ENCODE peak calls at places on chromosomes 5 and 9, in ten cellular contexts. T is cardiac septum; I is left ventricle myocardium inferior; J is SW480; U is effector memory CD4-positive, alpha-beta T cell; W is Ammon's horn; N is RWPE1; B is kidney epithelial cell; X is fibroblast of lung; Z is activated CD4-positive, alpha-beta T cell treated with anti-CD3 and anti-CD28 coated beads for 36 hours. S is an unnamed sample.

GRCh38 chr5:43014522-43014921 is 25.6 kb downstream of the ANXA2R start:
- DNase-seq in Z (no peak), I (no peak), T (no peak), U (no peak), N (no peak), X (no peak), W (no peak), J (no peak), B (no peak), S (no peak)

GRCh38 chr9:26945591-26945990 is 1.5 kb downstream of the PLAA start:
- DNase-seq in Z (no peak), J (no peak), W (no peak), X (no peak), B (no peak), I (no peak), N (no peak), U (no peak), T (no peak), S (no peak)

GRCh38 chr9:117335797-117336435 is 78.9 kb downstream of the ASTN2 start:
- DNase-seq in T (no peak), N (no peak), Z (no peak), U (no peak), B (no peak), J (no peak), I (no peak), W (no peak), X (no peak), S (no peak)

GRCh38 chr5:157563373-157564148 is 12.0 kb downstream of the ADAM19 start:
- DNase-seq in B (no peak), T (no peak), X (peak; percentile 99), Z (no peak), U (no peak), W (no peak), I (no peak), J (no peak), N (no peak), S (no peak)

GRCh38 chr5:154860123-154860522 is 1.7 kb downstream of the CNOT8 start:
- DNase-seq in B (no peak), N (no peak), U (no peak), I (no peak), W (no peak), X (peak; percentile 63), T (no peak), Z (peak; percentile 57), J (no peak), S (no peak)

GRCh38 chr5:118956727-118957126 is 31.6 kb downstream of the DTWD2 start:
- DNase-seq in T (no peak), N (peak; percentile 16), J (peak; percentile 43), W (no peak), B (no peak), U (no peak), X (no peak), Z (no peak), I (no peak), S (peak; percentile 50)

GRCh38 chr9:130936285-130937117 is 2.5 kb downstream of the FIBCD1 start:
- DNase-seq in X (peak; percentile 76), U (no peak), B (no peak), N (peak; percentile 72), W (peak; percentile 39), J (peak; percentile 53), Z (no peak), I (no peak), T (no peak), S (peak; percentile 78)

GRCh38 chr5:40405985-40406384 is 273.7 kb upstream of the PTGER4 start:
- DNase-seq in I (no peak), J (no peak), W (no peak), U (no peak), X (no peak), N (no peak), T (no peak), Z (no peak), B (no peak), S (no peak)

GRCh38 chr9:6955251-6955921 is 197.6 kb downstream of the KDM4C start:
- DNase-seq in U (no peak), B (no peak), T (no peak), J (peak; percentile 91), X (peak; percentile 88), I (no peak), W (peak; percentile 82), N (no peak), Z (peak; percentile 56), S (no peak)

GRCh38 chr9:121771418-121771817 is 120.0 kb downstream of the DAB2IP start:
- DNase-seq in T (no peak), J (no peak), Z (no peak), W (no peak), B (no peak), I (peak; percentile 14), X (peak; percentile 22), N (no peak), U (no peak), S (no peak)

GRCh38 chr9:98781588-98782383 is 14.6 kb downstream of the ANKS6 start:
- DNase-seq in N (peak; percentile 98), B (no peak), U (no peak), I (no peak), J (peak; percentile 93), Z (no peak), W (peak; percentile 50), T (no peak), X (peak; percentile 6), S (no peak)

GRCh38 chr9:131270171-131271015 is 5.9 kb downstream of the FAM78A start:
- DNase-seq in B (no peak), N (no peak), X (no peak), U (peak; percentile 30), J (no peak), T (peak; percentile 93), Z (peak; percentile 77), W (peak; percentile 82), I (peak; percentile 85), S (no peak)

GRCh38 chr5:2738156-2738699 is 13.2 kb downstream of the IRX2 start:
- DNase-seq in Z (no peak), I (no peak), B (no peak), N (no peak), W (no peak), U (no peak), J (no peak), T (no peak), X (no peak), S (no peak)

GRCh38 chr5:61450880-61451279 is 118.8 kb downstream of the ZSWIM6 start:
- DNase-seq in N (peak; percentile 23), T (no peak), Z (no peak), W (peak; percentile 64), B (no peak), J (peak; percentile 4), U (no peak), I (no peak), X (peak; percentile 93), S (peak; percentile 15)

GRCh38 chr5:66958984-66959641 is 237.5 kb downstream of the CD180 start:
- DNase-seq in B (peak; percentile 31), J (no peak), I (peak; percentile 40), Z (no peak), U (no peak), T (no peak), X (peak; percentile 90), W (peak; percentile 57), N (peak; percentile 20), S (peak; percentile 23)

GRCh38 chr9:130860458-130861316 is 25.6 kb downstream of the ABL1 start:
- DNase-seq in N (peak; percentile 84), Z (no peak), X (peak; percentile 100), J (peak; percentile 83), B (peak; percentile 96), U (no peak), T (peak; percentile 92), I (peak; percentile 83), W (peak; percentile 78), S (no peak)

GRCh38 chr9:100322954-100323536 is 29.7 kb downstream of the TEX10 start:
- DNase-seq in I (no peak), J (peak; percentile 18), T (no peak), U (no peak), X (peak; percentile 37), N (peak; percentile 39), W (peak; percentile 44), Z (peak; percentile 49), B (no peak), S (no peak)

GRCh38 chr9:86822414-86822813 is 124.9 kb downstream of the GAS1 start:
- DNase-seq in I (no peak), Z (no peak), U (no peak), W (no peak), J (no peak), T (no peak), B (no peak), N (no peak), X (no peak), S (no peak)

GRCh38 chr5:79702606-79703380 is 13.2 kb downstream of the CMYA5 start:
- DNase-seq in Z (peak; percentile 62), U (no peak), J (peak; percentile 25), I (no peak), N (peak; percentile 60), X (no peak), T (no peak), W (no peak), B (no peak), S (no peak)

GRCh38 chr5:72452515-72453259 is 54.5 kb downstream of the ZNF366 start:
- DNase-seq in U (no peak), W (no peak), N (peak; percentile 92), I (peak; percentile 63), B (no peak), T (peak; percentile 81), J (peak; percentile 16), Z (no peak), X (peak; percentile 82), S (peak; percentile 37)

S was measured in T47D.